ENCODE peak calls at places on chromosomes 16 and 17, in seven cellular contexts. One of them, this sample, is unnamed. For H3K4me1, the result is how much of the 10 kb centered on the place peaks cover.

GRCh38 chr17:35898283-35899070 is 18.3 kb upstream of the CCL5 start:
- DNase-seq in OCI-LY7: no peak
- DNase-seq in left ventricle myocardium inferior: peak
- DNase-seq in lower lobe of right lung: peak
- DNase-seq in GM23248: no peak
- DNase-seq in SK-N-SH: no peak
- DNase-seq in gastrocnemius medialis: no peak
- DNase-seq in this sample: no peak

GRCh38 chr16:84379731-84380369 is 11.5 kb downstream of the ATP2C2 start:
- DNase-seq in OCI-LY7: no peak
- DNase-seq in left ventricle myocardium inferior: no peak
- DNase-seq in lower lobe of right lung: no peak
- DNase-seq in GM23248: no peak
- DNase-seq in SK-N-SH: no peak
- DNase-seq in gastrocnemius medialis: no peak
- DNase-seq in this sample: no peak

GRCh38 chr17:36503456-36504155 is 17.1 kb downstream of the ZNHIT3 start:
- DNase-seq in OCI-LY7: no peak
- DNase-seq in left ventricle myocardium inferior: no peak
- DNase-seq in lower lobe of right lung: no peak
- DNase-seq in GM23248: no peak
- DNase-seq in SK-N-SH: no peak
- DNase-seq in gastrocnemius medialis: no peak
- DNase-seq in this sample: no peak

GRCh38 chr17:35244345-35245195 is 1.7 kb downstream of the SLFN5 start:
- DNase-seq in OCI-LY7: peak
- DNase-seq in left ventricle myocardium inferior: peak
- DNase-seq in lower lobe of right lung: peak
- DNase-seq in GM23248: peak
- DNase-seq in SK-N-SH: peak
- DNase-seq in gastrocnemius medialis: peak
- DNase-seq in this sample: peak

GRCh38 chr17:17354560-17355357 is 51.6 kb downstream of the NT5M start:
- DNase-seq in OCI-LY7: peak
- DNase-seq in left ventricle myocardium inferior: peak
- DNase-seq in lower lobe of right lung: peak
- DNase-seq in GM23248: peak
- DNase-seq in SK-N-SH: peak
- DNase-seq in gastrocnemius medialis: peak
- DNase-seq in this sample: peak

GRCh38 chr16:20968765-20969164 is 68.2 kb downstream of the LYRM1 start:
- DNase-seq in OCI-LY7: no peak
- DNase-seq in left ventricle myocardium inferior: no peak
- DNase-seq in lower lobe of right lung: no peak
- DNase-seq in GM23248: no peak
- DNase-seq in SK-N-SH: no peak
- DNase-seq in gastrocnemius medialis: no peak
- DNase-seq in this sample: no peak

GRCh38 chr16:49859139-49859947 is 3.4 kb upstream of the ZNF423 start:
- DNase-seq in OCI-LY7: no peak
- DNase-seq in left ventricle myocardium inferior: peak
- DNase-seq in lower lobe of right lung: no peak
- DNase-seq in GM23248: peak
- DNase-seq in SK-N-SH: no peak
- DNase-seq in gastrocnemius medialis: no peak
- DNase-seq in this sample: no peak

GRCh38 chr17:19368119-19368660 is 5.7 kb upstream of the B9D1 start:
- DNase-seq in OCI-LY7: no peak
- DNase-seq in left ventricle myocardium inferior: no peak
- DNase-seq in lower lobe of right lung: no peak
- DNase-seq in GM23248: no peak
- DNase-seq in SK-N-SH: no peak
- DNase-seq in gastrocnemius medialis: no peak
- DNase-seq in this sample: no peak

GRCh38 chr16:68246671-68247070 is 1.5 kb downstream of the PLA2G15 start:
- DNase-seq in OCI-LY7: no peak
- DNase-seq in left ventricle myocardium inferior: no peak
- DNase-seq in lower lobe of right lung: peak
- DNase-seq in GM23248: peak
- DNase-seq in SK-N-SH: no peak
- DNase-seq in gastrocnemius medialis: peak
- DNase-seq in this sample: no peak

GRCh38 chr17:7477392-7478275 is 1.8 kb downstream of the ZBTB4 start:
- DNase-seq in OCI-LY7: no peak
- DNase-seq in left ventricle myocardium inferior: no peak
- DNase-seq in lower lobe of right lung: peak
- DNase-seq in GM23248: peak
- DNase-seq in SK-N-SH: peak
- DNase-seq in gastrocnemius medialis: peak
- DNase-seq in this sample: peak

GRCh38 chr17:3965123-3965800 is 1.0 kb upstream of the ATP2A3 start:
- DNase-seq in OCI-LY7: peak
- DNase-seq in left ventricle myocardium inferior: peak
- DNase-seq in lower lobe of right lung: peak
- DNase-seq in GM23248: peak
- DNase-seq in SK-N-SH: peak
- DNase-seq in gastrocnemius medialis: no peak
- DNase-seq in this sample: peak

GRCh38 chr17:16439867-16440351 is 24.5 kb downstream of the TRPV2 start:
- DNase-seq in OCI-LY7: peak
- DNase-seq in left ventricle myocardium inferior: no peak
- DNase-seq in lower lobe of right lung: no peak
- DNase-seq in GM23248: peak
- DNase-seq in SK-N-SH: no peak
- DNase-seq in gastrocnemius medialis: no peak
- DNase-seq in this sample: no peak

GRCh38 chr17:82386256-82386831 is 14.8 kb downstream of the UTS2R start:
- DNase-seq in OCI-LY7: no peak
- DNase-seq in left ventricle myocardium inferior: peak
- DNase-seq in lower lobe of right lung: no peak
- DNase-seq in GM23248: no peak
- DNase-seq in SK-N-SH: no peak
- DNase-seq in gastrocnemius medialis: no peak
- DNase-seq in this sample: no peak

GRCh38 chr17:74972107-74972972 is at the start of gene HID1:
- DNase-seq in OCI-LY7: peak
- DNase-seq in left ventricle myocardium inferior: peak
- DNase-seq in lower lobe of right lung: peak
- DNase-seq in GM23248: peak
- DNase-seq in SK-N-SH: peak
- DNase-seq in gastrocnemius medialis: no peak
- DNase-seq in this sample: no peak

GRCh38 chr16:84610385-84610784 is 7.5 kb downstream of the COTL1 start:
- DNase-seq in OCI-LY7: no peak
- DNase-seq in left ventricle myocardium inferior: no peak
- DNase-seq in lower lobe of right lung: no peak
- DNase-seq in GM23248: no peak
- DNase-seq in SK-N-SH: no peak
- DNase-seq in gastrocnemius medialis: no peak
- DNase-seq in this sample: no peak

GRCh38 chr17:29076722-29077121 is 33.8 kb downstream of the PIPOX start:
- DNase-seq in OCI-LY7: no peak
- DNase-seq in left ventricle myocardium inferior: no peak
- DNase-seq in lower lobe of right lung: no peak
- DNase-seq in GM23248: no peak
- DNase-seq in SK-N-SH: no peak
- DNase-seq in gastrocnemius medialis: no peak
- DNase-seq in this sample: no peak

GRCh38 chr17:39617446-39618251 is 9.1 kb upstream of the PPP1R1B start:
- DNase-seq in OCI-LY7: peak
- DNase-seq in left ventricle myocardium inferior: peak
- DNase-seq in lower lobe of right lung: peak
- DNase-seq in GM23248: peak
- DNase-seq in SK-N-SH: peak
- DNase-seq in gastrocnemius medialis: peak
- DNase-seq in this sample: peak

GRCh38 chr17:7019839-7020519 is 2.9 kb upstream of the BCL6B start:
- DNase-seq in OCI-LY7: no peak
- DNase-seq in left ventricle myocardium inferior: no peak
- DNase-seq in lower lobe of right lung: peak
- DNase-seq in GM23248: peak
- DNase-seq in SK-N-SH: peak
- DNase-seq in gastrocnemius medialis: no peak
- DNase-seq in this sample: peak

GRCh38 chr17:32519769-32520701 is 33.2 kb downstream of the CDK5R1 start:
- DNase-seq in OCI-LY7: no peak
- DNase-seq in left ventricle myocardium inferior: no peak
- DNase-seq in lower lobe of right lung: no peak
- DNase-seq in GM23248: peak
- DNase-seq in SK-N-SH: peak
- DNase-seq in gastrocnemius medialis: no peak
- DNase-seq in this sample: no peak

GRCh38 chr17:46064460-46064859 is 65.4 kb downstream of the STH start:
- DNase-seq in OCI-LY7: no peak
- DNase-seq in left ventricle myocardium inferior: no peak
- DNase-seq in lower lobe of right lung: no peak
- DNase-seq in GM23248: no peak
- DNase-seq in SK-N-SH: no peak
- DNase-seq in gastrocnemius medialis: no peak
- DNase-seq in this sample: no peak
- H3K27ac ChIP-seq in OCI-LY7: no peak
- H3K27ac ChIP-seq in left ventricle myocardium inferior: no peak
- H3K27ac ChIP-seq in lower lobe of right lung: no peak
- H3K27ac ChIP-seq in GM23248: no peak
- H3K27ac ChIP-seq in SK-N-SH: no peak
- H3K27ac ChIP-seq in gastrocnemius medialis: peak
- H3K27ac ChIP-seq in this sample: no peak

GRCh38 chr17:73348018-73348823 is 36.4 kb upstream of the CDC42EP4 start:
- DNase-seq in OCI-LY7: no peak
- DNase-seq in left ventricle myocardium inferior: no peak
- DNase-seq in lower lobe of right lung: no peak
- DNase-seq in GM23248: no peak
- DNase-seq in SK-N-SH: no peak
- DNase-seq in gastrocnemius medialis: no peak
- DNase-seq in this sample: no peak
- H3K4me1 ChIP-seq in OCI-LY7: under half
- H3K4me1 ChIP-seq in left ventricle myocardium inferior: under half
- H3K4me1 ChIP-seq in lower lobe of right lung: under half
- H3K4me1 ChIP-seq in GM23248: under half
- H3K4me1 ChIP-seq in SK-N-SH: under half
- H3K4me1 ChIP-seq in gastrocnemius medialis: under half
- H3K4me1 ChIP-seq in this sample: under half

GRCh38 chr17:78735832-78736525 is 46.1 kb downstream of the CYTH1 start:
- DNase-seq in OCI-LY7: peak
- DNase-seq in left ventricle myocardium inferior: no peak
- DNase-seq in lower lobe of right lung: no peak
- DNase-seq in GM23248: peak
- DNase-seq in SK-N-SH: no peak
- DNase-seq in gastrocnemius medialis: no peak
- DNase-seq in this sample: no peak

GRCh38 chr17:78731904-78732303 is 50.2 kb downstream of the CYTH1 start:
- DNase-seq in OCI-LY7: no peak
- DNase-seq in left ventricle myocardium inferior: no peak
- DNase-seq in lower lobe of right lung: no peak
- DNase-seq in GM23248: no peak
- DNase-seq in SK-N-SH: no peak
- DNase-seq in gastrocnemius medialis: no peak
- DNase-seq in this sample: no peak

GRCh38 chr17:78736526-78737079 is 45.5 kb downstream of the CYTH1 start:
- DNase-seq in OCI-LY7: peak
- DNase-seq in left ventricle myocardium inferior: peak
- DNase-seq in lower lobe of right lung: peak
- DNase-seq in GM23248: no peak
- DNase-seq in SK-N-SH: no peak
- DNase-seq in gastrocnemius medialis: peak
- DNase-seq in this sample: no peak

GRCh38 chr17:78737332-78737731 is 44.7 kb downstream of the CYTH1 start:
- DNase-seq in OCI-LY7: no peak
- DNase-seq in left ventricle myocardium inferior: no peak
- DNase-seq in lower lobe of right lung: no peak
- DNase-seq in GM23248: peak
- DNase-seq in SK-N-SH: peak
- DNase-seq in gastrocnemius medialis: no peak
- DNase-seq in this sample: no peak

DNA sequence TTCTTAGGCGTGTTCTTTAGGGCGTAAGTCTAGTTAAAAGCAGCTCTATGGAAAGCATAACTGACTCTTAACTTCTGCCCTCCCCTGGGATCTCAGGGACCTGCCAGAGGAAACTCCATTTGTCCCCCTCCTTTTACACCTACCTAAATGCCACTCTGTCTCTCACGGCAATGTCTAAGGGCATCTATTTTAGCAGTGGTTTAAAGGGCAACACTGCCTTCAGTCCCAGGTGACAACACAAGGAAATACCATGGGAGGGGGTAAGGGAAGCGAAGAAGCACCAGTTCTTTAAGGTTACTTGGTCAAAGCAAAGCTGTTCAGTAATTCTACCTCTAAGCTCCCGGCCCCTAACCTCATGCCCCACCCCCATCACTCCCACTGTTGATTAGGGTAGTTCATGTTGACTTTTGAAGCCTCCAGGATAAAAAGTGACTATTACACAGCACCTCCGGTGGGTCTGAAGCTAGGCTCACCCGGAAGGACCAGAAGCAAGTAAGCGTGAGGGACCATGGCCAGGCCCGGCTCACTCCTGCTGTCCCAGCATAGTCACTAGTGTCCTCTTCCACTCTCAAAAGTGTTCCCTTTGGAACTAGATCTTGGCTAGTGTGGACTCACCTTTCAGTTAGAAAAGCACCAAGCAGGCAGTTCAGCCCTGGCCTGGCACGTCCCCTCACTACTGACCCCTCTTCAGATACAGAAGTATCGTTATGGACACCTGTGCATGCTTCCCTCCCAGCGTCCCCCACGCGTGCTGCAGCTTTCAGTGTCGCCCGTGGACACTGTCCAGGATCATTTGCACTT is 47.0 kb downstream of the CYTH1 start:
- DNase-seq in OCI-LY7: peak
- DNase-seq in left ventricle myocardium inferior: no peak
- DNase-seq in lower lobe of right lung: no peak
- DNase-seq in GM23248: no peak
- DNase-seq in SK-N-SH: no peak
- DNase-seq in gastrocnemius medialis: no peak
- DNase-seq in this sample: no peak
- H3K27ac ChIP-seq in OCI-LY7: peak
- H3K27ac ChIP-seq in left ventricle myocardium inferior: peak
- H3K27ac ChIP-seq in lower lobe of right lung: peak
- H3K27ac ChIP-seq in GM23248: no peak
- H3K27ac ChIP-seq in SK-N-SH: peak
- H3K27ac ChIP-seq in gastrocnemius medialis: peak
- H3K27ac ChIP-seq in this sample: no peak

GRCh38 chr16:57381791-57382534 is 9.7 kb downstream of the CX3CL1 start:
- DNase-seq in OCI-LY7: no peak
- DNase-seq in left ventricle myocardium inferior: no peak
- DNase-seq in lower lobe of right lung: no peak
- DNase-seq in GM23248: no peak
- DNase-seq in SK-N-SH: peak
- DNase-seq in gastrocnemius medialis: no peak
- DNase-seq in this sample: no peak

GRCh38 chr16:57382535-57383275 is 10.4 kb downstream of the CX3CL1 start:
- DNase-seq in OCI-LY7: no peak
- DNase-seq in left ventricle myocardium inferior: no peak
- DNase-seq in lower lobe of right lung: no peak
- DNase-seq in GM23248: no peak
- DNase-seq in SK-N-SH: no peak
- DNase-seq in gastrocnemius medialis: no peak
- DNase-seq in this sample: no peak

GRCh38 chr16:57383276-57384247 is 11.3 kb downstream of the CX3CL1 start:
- DNase-seq in OCI-LY7: no peak
- DNase-seq in left ventricle myocardium inferior: no peak
- DNase-seq in lower lobe of right lung: no peak
- DNase-seq in GM23248: peak
- DNase-seq in SK-N-SH: no peak
- DNase-seq in gastrocnemius medialis: no peak
- DNase-seq in this sample: peak

GRCh38 chr16:57379579-57379978 is 7.3 kb downstream of the CX3CL1 start:
- DNase-seq in OCI-LY7: no peak
- DNase-seq in left ventricle myocardium inferior: no peak
- DNase-seq in lower lobe of right lung: no peak
- DNase-seq in GM23248: no peak
- DNase-seq in SK-N-SH: peak
- DNase-seq in gastrocnemius medialis: no peak
- DNase-seq in this sample: no peak

GRCh38 chr16:57380671-57381462 is 8.6 kb downstream of the CX3CL1 start:
- DNase-seq in OCI-LY7: no peak
- DNase-seq in left ventricle myocardium inferior: peak
- DNase-seq in lower lobe of right lung: no peak
- DNase-seq in GM23248: no peak
- DNase-seq in SK-N-SH: no peak
- DNase-seq in gastrocnemius medialis: no peak
- DNase-seq in this sample: no peak
- H3K4me1 ChIP-seq in OCI-LY7: under half
- H3K4me1 ChIP-seq in left ventricle myocardium inferior: half or more
- H3K4me1 ChIP-seq in lower lobe of right lung: under half
- H3K4me1 ChIP-seq in GM23248: under half
- H3K4me1 ChIP-seq in SK-N-SH: under half
- H3K4me1 ChIP-seq in gastrocnemius medialis: under half
- H3K4me1 ChIP-seq in this sample: under half

This sample was measured in SJSA1.